ENCODE peak calls at places on chromosomes 3 and 15, in five cellular contexts. V, Y, C, O and X are unnamed samples.

GRCh38 chr3:3683261-3683660 is 116.0 kb upstream of the LRRN1 start:
- DNase-seq in V (no peak), Y (no peak), C (no peak), O (no peak), X (no peak)

GRCh38 chr3:134446800-134447199 is 39.0 kb downstream of the ANAPC13 start:
- DNase-seq in V (no peak), Y (no peak), C (peak; percentile 75), O (no peak), X (no peak)

GRCh38 chr3:1953519-1953918 is 145.1 kb upstream of the CNTN4 start:
- DNase-seq in V (no peak), Y (no peak), C (no peak), O (no peak), X (no peak)

GRCh38 chr15:41884458-41884857 is 9.4 kb downstream of the SPTBN5 start:
- DNase-seq in V (no peak), Y (no peak), C (no peak), O (no peak), X (no peak)

GRCh38 chr3:11847607-11848006 is 922 bp upstream of the TAMM41 start:
- DNase-seq in V (no peak), Y (no peak), C (no peak), O (peak; percentile 24), X (no peak)

GRCh38 chr3:12454076-12454807 is 30.0 kb upstream of the TSEN2 start:
- DNase-seq in V (no peak), Y (no peak), C (peak; percentile 54), O (no peak), X (no peak)

GRCh38 chr3:36394176-36394575 is 13.9 kb downstream of the STAC start:
- DNase-seq in V (no peak), Y (no peak), C (no peak), O (no peak), X (no peak)

GRCh38 chr3:134495980-134496379 is 10.1 kb downstream of the CEP63 start:
- DNase-seq in V (no peak), Y (no peak), C (no peak), O (no peak), X (no peak)

GRCh38 chr15:57732526-57733331 is 26.2 kb downstream of the POLR2M start:
- DNase-seq in V (peak; percentile 51), Y (peak; percentile 34), C (peak; percentile 62), O (peak; percentile 63), X (no peak)

GRCh38 chr3:12107071-12107713 is 51.5 kb downstream of the TIMP4 start:
- DNase-seq in V (no peak), Y (no peak), C (no peak), O (no peak), X (no peak)

GRCh38 chr3:123218990-123219389 is 17.2 kb downstream of the SEC22A start:
- DNase-seq in V (no peak), Y (no peak), C (no peak), O (no peak), X (no peak)

GRCh38 chr3:133745981-133746721 is at the start of gene TF:
- DNase-seq in V (no peak), Y (no peak), C (no peak), O (peak; percentile 6), X (no peak)

GRCh38 chr3:128493221-128494151 is 485 bp upstream of the GATA2 start:
- DNase-seq in V (no peak), Y (no peak), C (no peak), O (no peak), X (no peak)

GRCh38 chr3:168047190-168047795 is 48.4 kb downstream of the GOLIM4 start:
- DNase-seq in V (no peak), Y (no peak), C (peak; percentile 77), O (no peak), X (no peak)